ENCODE peak calls at places on chromosomes 6 and 20, in nine cellular contexts. One of them, this sample, is unnamed.
A peak's percentile ranks its signal among the peaks of the same experiment; 100 is the strongest.

GRCh38 chr6:34095741-34096140 is 50.1 kb downstream of the GRM4 start:
- DNase-seq in A549: no peak
- DNase-seq in stimulated activated CD8-positive, alpha-beta memory T cell treated with anti-CD3 and anti-CD28 coated beads, Interleukin-12 subunit alpha, Interleukin-12 subunit beta, amount 100 ng/mL, for 1 hour: no peak
- DNase-seq in lower leg skin: no peak
- DNase-seq in uterus: no peak
- DNase-seq in ovary: no peak
- DNase-seq in glutamatergic neuron: no peak
- DNase-seq in heart left ventricle: no peak
- DNase-seq in KBM-7: no peak
- DNase-seq in this sample: no peak

GRCh38 chr20:18533491-18533890 is 25.8 kb downstream of the SEC23B start:
- DNase-seq in KBM-7: no peak
- DNase-seq in lower leg skin: no peak
- DNase-seq in stimulated activated CD8-positive, alpha-beta memory T cell treated with anti-CD3 and anti-CD28 coated beads, Interleukin-12 subunit alpha, Interleukin-12 subunit beta, amount 100 ng/mL, for 1 hour: no peak
- DNase-seq in heart left ventricle: no peak
- DNase-seq in uterus: no peak
- DNase-seq in A549: no peak
- DNase-seq in glutamatergic neuron: no peak
- DNase-seq in ovary: no peak
- DNase-seq in this sample: no peak

GRCh38 chr20:58213112-58213511 is 15.3 kb downstream of the ANKRD60 start:
- DNase-seq in stimulated activated CD8-positive, alpha-beta memory T cell treated with anti-CD3 and anti-CD28 coated beads, Interleukin-12 subunit alpha, Interleukin-12 subunit beta, amount 100 ng/mL, for 1 hour: no peak
- DNase-seq in lower leg skin: no peak
- DNase-seq in KBM-7: no peak
- DNase-seq in glutamatergic neuron: no peak
- DNase-seq in ovary: no peak
- DNase-seq in A549: peak; percentile 29
- DNase-seq in heart left ventricle: no peak
- DNase-seq in uterus: no peak
- DNase-seq in this sample: no peak

GRCh38 chr6:161137839-161138544 is 135.9 kb downstream of the AGPAT4 start:
- DNase-seq in stimulated activated CD8-positive, alpha-beta memory T cell treated with anti-CD3 and anti-CD28 coated beads, Interleukin-12 subunit alpha, Interleukin-12 subunit beta, amount 100 ng/mL, for 1 hour: no peak
- DNase-seq in lower leg skin: no peak
- DNase-seq in ovary: no peak
- DNase-seq in A549: no peak
- DNase-seq in glutamatergic neuron: no peak
- DNase-seq in heart left ventricle: no peak
- DNase-seq in uterus: no peak
- DNase-seq in KBM-7: no peak
- DNase-seq in this sample: no peak

GRCh38 chr6:124924333-124924759 is 37.9 kb upstream of the RNF217 start:
- DNase-seq in KBM-7: no peak
- DNase-seq in A549: peak; percentile 13
- DNase-seq in heart left ventricle: no peak
- DNase-seq in uterus: no peak
- DNase-seq in stimulated activated CD8-positive, alpha-beta memory T cell treated with anti-CD3 and anti-CD28 coated beads, Interleukin-12 subunit alpha, Interleukin-12 subunit beta, amount 100 ng/mL, for 1 hour: no peak
- DNase-seq in ovary: no peak
- DNase-seq in lower leg skin: no peak
- DNase-seq in glutamatergic neuron: no peak
- DNase-seq in this sample: no peak

GRCh38 chr20:25079171-25079570 is 2.8 kb downstream of the VSX1 start:
- DNase-seq in heart left ventricle: no peak
- DNase-seq in uterus: no peak
- DNase-seq in A549: no peak
- DNase-seq in ovary: no peak
- DNase-seq in glutamatergic neuron: no peak
- DNase-seq in KBM-7: no peak
- DNase-seq in lower leg skin: no peak
- DNase-seq in stimulated activated CD8-positive, alpha-beta memory T cell treated with anti-CD3 and anti-CD28 coated beads, Interleukin-12 subunit alpha, Interleukin-12 subunit beta, amount 100 ng/mL, for 1 hour: no peak
- DNase-seq in this sample: no peak

GRCh38 chr20:16846011-16846410 is 97.9 kb downstream of the OTOR start:
- DNase-seq in ovary: no peak
- DNase-seq in uterus: no peak
- DNase-seq in lower leg skin: no peak
- DNase-seq in stimulated activated CD8-positive, alpha-beta memory T cell treated with anti-CD3 and anti-CD28 coated beads, Interleukin-12 subunit alpha, Interleukin-12 subunit beta, amount 100 ng/mL, for 1 hour: no peak
- DNase-seq in A549: no peak
- DNase-seq in glutamatergic neuron: no peak
- DNase-seq in heart left ventricle: no peak
- DNase-seq in KBM-7: no peak
- DNase-seq in this sample: no peak

GRCh38 chr6:372336-372911 is 19.1 kb upstream of the IRF4 start:
- DNase-seq in ovary: no peak
- DNase-seq in uterus: no peak
- DNase-seq in lower leg skin: no peak
- DNase-seq in heart left ventricle: no peak
- DNase-seq in stimulated activated CD8-positive, alpha-beta memory T cell treated with anti-CD3 and anti-CD28 coated beads, Interleukin-12 subunit alpha, Interleukin-12 subunit beta, amount 100 ng/mL, for 1 hour: no peak
- DNase-seq in A549: no peak
- DNase-seq in KBM-7: peak; percentile 51
- DNase-seq in glutamatergic neuron: no peak
- DNase-seq in this sample: peak; percentile 86

GRCh38 chr6:51559059-51559458 is 528.4 kb downstream of the PKHD1 start:
- DNase-seq in stimulated activated CD8-positive, alpha-beta memory T cell treated with anti-CD3 and anti-CD28 coated beads, Interleukin-12 subunit alpha, Interleukin-12 subunit beta, amount 100 ng/mL, for 1 hour: no peak
- DNase-seq in ovary: no peak
- DNase-seq in lower leg skin: no peak
- DNase-seq in uterus: no peak
- DNase-seq in glutamatergic neuron: no peak
- DNase-seq in heart left ventricle: no peak
- DNase-seq in KBM-7: no peak
- DNase-seq in A549: no peak
- DNase-seq in this sample: no peak

GRCh38 chr6:98831057-98832031 is 3.0 kb upstream of the POU3F2 start:
- DNase-seq in KBM-7: no peak
- DNase-seq in glutamatergic neuron: peak; percentile 40
- DNase-seq in stimulated activated CD8-positive, alpha-beta memory T cell treated with anti-CD3 and anti-CD28 coated beads, Interleukin-12 subunit alpha, Interleukin-12 subunit beta, amount 100 ng/mL, for 1 hour: no peak
- DNase-seq in lower leg skin: no peak
- DNase-seq in ovary: no peak
- DNase-seq in heart left ventricle: no peak
- DNase-seq in A549: no peak
- DNase-seq in uterus: no peak
- DNase-seq in this sample: peak; percentile 78

GRCh38 chr6:127342946-127343752 is at the start of gene ECHDC1:
- DNase-seq in ovary: peak; percentile 45
- DNase-seq in lower leg skin: peak; percentile 45
- DNase-seq in uterus: peak; percentile 57
- DNase-seq in stimulated activated CD8-positive, alpha-beta memory T cell treated with anti-CD3 and anti-CD28 coated beads, Interleukin-12 subunit alpha, Interleukin-12 subunit beta, amount 100 ng/mL, for 1 hour: peak; percentile 57
- DNase-seq in glutamatergic neuron: peak; percentile 73
- DNase-seq in heart left ventricle: peak; percentile 58
- DNase-seq in KBM-7: no peak
- DNase-seq in A549: peak; percentile 77
- DNase-seq in this sample: peak; percentile 74

GRCh38 chr6:3766219-3766618 is 14.7 kb upstream of the PXDC1 start:
- DNase-seq in glutamatergic neuron: no peak
- DNase-seq in heart left ventricle: no peak
- DNase-seq in ovary: no peak
- DNase-seq in lower leg skin: no peak
- DNase-seq in A549: no peak
- DNase-seq in KBM-7: no peak
- DNase-seq in stimulated activated CD8-positive, alpha-beta memory T cell treated with anti-CD3 and anti-CD28 coated beads, Interleukin-12 subunit alpha, Interleukin-12 subunit beta, amount 100 ng/mL, for 1 hour: no peak
- DNase-seq in uterus: no peak
- DNase-seq in this sample: no peak

GRCh38 chr6:12899080-12899815 is 182.7 kb downstream of the PHACTR1 start:
- DNase-seq in glutamatergic neuron: no peak
- DNase-seq in A549: peak; percentile 1
- DNase-seq in ovary: no peak
- DNase-seq in KBM-7: no peak
- DNase-seq in heart left ventricle: no peak
- DNase-seq in stimulated activated CD8-positive, alpha-beta memory T cell treated with anti-CD3 and anti-CD28 coated beads, Interleukin-12 subunit alpha, Interleukin-12 subunit beta, amount 100 ng/mL, for 1 hour: no peak
- DNase-seq in lower leg skin: no peak
- DNase-seq in uterus: no peak
- DNase-seq in this sample: no peak

GRCh38 chr6:74969591-74970267 is 236.1 kb downstream of the COL12A1 start:
- DNase-seq in uterus: no peak
- DNase-seq in KBM-7: no peak
- DNase-seq in heart left ventricle: no peak
- DNase-seq in lower leg skin: no peak
- DNase-seq in stimulated activated CD8-positive, alpha-beta memory T cell treated with anti-CD3 and anti-CD28 coated beads, Interleukin-12 subunit alpha, Interleukin-12 subunit beta, amount 100 ng/mL, for 1 hour: no peak
- DNase-seq in A549: no peak
- DNase-seq in ovary: no peak
- DNase-seq in glutamatergic neuron: no peak
- DNase-seq in this sample: no peak

GRCh38 chr6:35037289-35038038 is 103.7 kb downstream of the TCP11 start:
- DNase-seq in stimulated activated CD8-positive, alpha-beta memory T cell treated with anti-CD3 and anti-CD28 coated beads, Interleukin-12 subunit alpha, Interleukin-12 subunit beta, amount 100 ng/mL, for 1 hour: no peak
- DNase-seq in glutamatergic neuron: no peak
- DNase-seq in lower leg skin: no peak
- DNase-seq in ovary: no peak
- DNase-seq in heart left ventricle: no peak
- DNase-seq in A549: no peak
- DNase-seq in KBM-7: no peak
- DNase-seq in uterus: no peak
- DNase-seq in this sample: no peak

GRCh38 chr6:45558858-45559257 is 181.1 kb upstream of the SUPT3H start:
- DNase-seq in glutamatergic neuron: no peak
- DNase-seq in KBM-7: no peak
- DNase-seq in A549: no peak
- DNase-seq in uterus: no peak
- DNase-seq in heart left ventricle: no peak
- DNase-seq in lower leg skin: no peak
- DNase-seq in ovary: no peak
- DNase-seq in stimulated activated CD8-positive, alpha-beta memory T cell treated with anti-CD3 and anti-CD28 coated beads, Interleukin-12 subunit alpha, Interleukin-12 subunit beta, amount 100 ng/mL, for 1 hour: no peak
- DNase-seq in this sample: no peak

GRCh38 chr6:52233975-52234823 is 10.1 kb downstream of the IL17F start:
- DNase-seq in KBM-7: peak; percentile 49
- DNase-seq in lower leg skin: no peak
- DNase-seq in stimulated activated CD8-positive, alpha-beta memory T cell treated with anti-CD3 and anti-CD28 coated beads, Interleukin-12 subunit alpha, Interleukin-12 subunit beta, amount 100 ng/mL, for 1 hour: no peak
- DNase-seq in A549: peak; percentile 59
- DNase-seq in ovary: no peak
- DNase-seq in heart left ventricle: no peak
- DNase-seq in uterus: no peak
- DNase-seq in glutamatergic neuron: peak; percentile 22
- DNase-seq in this sample: no peak

GRCh38 chr20:8757146-8757545 is 311.7 kb upstream of the PLCB4 start:
- DNase-seq in ovary: no peak
- DNase-seq in lower leg skin: no peak
- DNase-seq in heart left ventricle: no peak
- DNase-seq in uterus: no peak
- DNase-seq in KBM-7: no peak
- DNase-seq in glutamatergic neuron: no peak
- DNase-seq in A549: peak; percentile 20
- DNase-seq in stimulated activated CD8-positive, alpha-beta memory T cell treated with anti-CD3 and anti-CD28 coated beads, Interleukin-12 subunit alpha, Interleukin-12 subunit beta, amount 100 ng/mL, for 1 hour: no peak
- DNase-seq in this sample: no peak

GRCh38 chr20:38342716-38343106 is 3.6 kb upstream of the LBP start:
- DNase-seq in A549: no peak
- DNase-seq in stimulated activated CD8-positive, alpha-beta memory T cell treated with anti-CD3 and anti-CD28 coated beads, Interleukin-12 subunit alpha, Interleukin-12 subunit beta, amount 100 ng/mL, for 1 hour: no peak
- DNase-seq in lower leg skin: no peak
- DNase-seq in ovary: no peak
- DNase-seq in heart left ventricle: no peak
- DNase-seq in uterus: no peak
- DNase-seq in KBM-7: no peak
- DNase-seq in glutamatergic neuron: no peak
- DNase-seq in this sample: no peak

GRCh38 chr20:14069796-14070195 is 74.5 kb downstream of the MACROD2 start:
- DNase-seq in A549: no peak
- DNase-seq in heart left ventricle: no peak
- DNase-seq in lower leg skin: no peak
- DNase-seq in stimulated activated CD8-positive, alpha-beta memory T cell treated with anti-CD3 and anti-CD28 coated beads, Interleukin-12 subunit alpha, Interleukin-12 subunit beta, amount 100 ng/mL, for 1 hour: no peak
- DNase-seq in KBM-7: no peak
- DNase-seq in glutamatergic neuron: no peak
- DNase-seq in ovary: no peak
- DNase-seq in uterus: no peak
- DNase-seq in this sample: peak; percentile 6

GRCh38 chr20:9977629-9978028 is 57.2 kb upstream of the ANKEF1 start:
- DNase-seq in lower leg skin: no peak
- DNase-seq in ovary: no peak
- DNase-seq in A549: no peak
- DNase-seq in stimulated activated CD8-positive, alpha-beta memory T cell treated with anti-CD3 and anti-CD28 coated beads, Interleukin-12 subunit alpha, Interleukin-12 subunit beta, amount 100 ng/mL, for 1 hour: no peak
- DNase-seq in uterus: no peak
- DNase-seq in glutamatergic neuron: no peak
- DNase-seq in KBM-7: no peak
- DNase-seq in heart left ventricle: no peak
- DNase-seq in this sample: no peak

GRCh38 chr6:135938588-135939215 is 87.2 kb downstream of the PDE7B start:
- DNase-seq in uterus: peak; percentile 35
- DNase-seq in KBM-7: peak; percentile 27
- DNase-seq in lower leg skin: no peak
- DNase-seq in stimulated activated CD8-positive, alpha-beta memory T cell treated with anti-CD3 and anti-CD28 coated beads, Interleukin-12 subunit alpha, Interleukin-12 subunit beta, amount 100 ng/mL, for 1 hour: no peak
- DNase-seq in heart left ventricle: peak; percentile 24
- DNase-seq in ovary: peak; percentile 23
- DNase-seq in glutamatergic neuron: no peak
- DNase-seq in A549: peak; percentile 17
- DNase-seq in this sample: no peak

GRCh38 chr6:105606871-105607421 is 204.1 kb upstream of the PREP start:
- DNase-seq in KBM-7: no peak
- DNase-seq in uterus: no peak
- DNase-seq in stimulated activated CD8-positive, alpha-beta memory T cell treated with anti-CD3 and anti-CD28 coated beads, Interleukin-12 subunit alpha, Interleukin-12 subunit beta, amount 100 ng/mL, for 1 hour: no peak
- DNase-seq in A549: peak; percentile 26
- DNase-seq in glutamatergic neuron: peak; percentile 18
- DNase-seq in heart left ventricle: no peak
- DNase-seq in lower leg skin: no peak
- DNase-seq in ovary: no peak
- DNase-seq in this sample: no peak

GRCh38 chr6:35782424-35782823 is 1.6 kb downstream of the CLPSL1 start:
- DNase-seq in glutamatergic neuron: no peak
- DNase-seq in heart left ventricle: no peak
- DNase-seq in lower leg skin: no peak
- DNase-seq in KBM-7: no peak
- DNase-seq in ovary: no peak
- DNase-seq in stimulated activated CD8-positive, alpha-beta memory T cell treated with anti-CD3 and anti-CD28 coated beads, Interleukin-12 subunit alpha, Interleukin-12 subunit beta, amount 100 ng/mL, for 1 hour: no peak
- DNase-seq in A549: no peak
- DNase-seq in uterus: no peak
- DNase-seq in this sample: no peak

GRCh38 chr20:2386516-2387179 is 5.9 kb downstream of the TGM6 start:
- DNase-seq in glutamatergic neuron: no peak
- DNase-seq in KBM-7: no peak
- DNase-seq in A549: no peak
- DNase-seq in stimulated activated CD8-positive, alpha-beta memory T cell treated with anti-CD3 and anti-CD28 coated beads, Interleukin-12 subunit alpha, Interleukin-12 subunit beta, amount 100 ng/mL, for 1 hour: no peak
- DNase-seq in heart left ventricle: no peak
- DNase-seq in lower leg skin: no peak
- DNase-seq in uterus: no peak
- DNase-seq in ovary: no peak
- DNase-seq in this sample: no peak

GRCh38 chr6:21371676-21372161 is 221.8 kb upstream of the SOX4 start:
- DNase-seq in glutamatergic neuron: no peak
- DNase-seq in heart left ventricle: no peak
- DNase-seq in A549: peak; percentile 47
- DNase-seq in ovary: no peak
- DNase-seq in stimulated activated CD8-positive, alpha-beta memory T cell treated with anti-CD3 and anti-CD28 coated beads, Interleukin-12 subunit alpha, Interleukin-12 subunit beta, amount 100 ng/mL, for 1 hour: no peak
- DNase-seq in KBM-7: no peak
- DNase-seq in uterus: no peak
- DNase-seq in lower leg skin: no peak
- DNase-seq in this sample: no peak

This sample was measured in left lung.